ENCODE peak calls at places on chromosomes 4 and X, in five cellular contexts. G, O, Q, A and B are unnamed samples.

GRCh38 chrX:153769158-153769864 is 5.3 kb downstream of the PLXNB3 start:
- DNase-seq in G (no peak), Q (peak; percentile 75), O (peak; percentile 43), A (peak; percentile 36), B (no peak)

GRCh38 chrX:16444353-16444752 is 205.6 kb upstream of the S100G start:
- DNase-seq in A (no peak), O (no peak), G (no peak), Q (no peak), B (no peak)

GRCh38 chrX:11589573-11590110 is 76.1 kb downstream of the ARHGAP6 start:
- DNase-seq in Q (no peak), A (no peak), O (no peak), G (no peak), B (no peak)

GRCh38 chr4:83151645-83152044 is 37.1 kb upstream of the PLAC8 start:
- DNase-seq in G (no peak), A (no peak), Q (no peak), O (no peak), B (no peak)

GRCh38 chr4:55176497-55176896 is 51.1 kb upstream of the KDR start:
- DNase-seq in O (no peak), G (no peak), Q (no peak), A (no peak), B (no peak)

GRCh38 chr4:155667538-155668511 is 1.2 kb downstream of the GUCY1A1 start:
- DNase-seq in A (peak; percentile 75), O (peak; percentile 86), Q (peak; percentile 91), G (peak; percentile 61), B (peak; percentile 18)

GRCh38 chrX:17375361-17375630 is 296 bp downstream of the NHS start:
- DNase-seq in G (no peak), A (no peak), Q (no peak), O (no peak), B (peak; percentile 19)

GRCh38 chr4:19224820-19225219 is 1026.9 kb upstream of the SLIT2 start:
- DNase-seq in A (no peak), G (no peak), Q (no peak), O (no peak), B (no peak)

GRCh38 chrX:85004255-85004654 is 578 bp downstream of the APOOL start:
- DNase-seq in O (no peak), Q (no peak), G (no peak), A (no peak), B (no peak)

GRCh38 chr4:8909548-8909947 is 37.9 kb upstream of the HMX1 start:
- DNase-seq in O (peak; percentile 13), A (no peak), Q (no peak), G (no peak), B (no peak)

GRCh38 chr4:38805530-38806145 is 1.0 kb upstream of the TLR1 start:
- DNase-seq in O (no peak), A (peak; percentile 69), G (peak; percentile 57), Q (no peak), B (peak; percentile 26)

GRCh38 chr4:20666471-20666870 is 33.8 kb upstream of the PACRGL start:
- DNase-seq in Q (no peak), A (no peak), O (no peak), G (no peak), B (no peak)

GRCh38 chr4:76987153-76987562 is 37.6 kb downstream of the SEPTIN11 start:
- DNase-seq in G (no peak), A (no peak), O (no peak), Q (no peak), B (no peak)

GRCh38 chr4:101265816-101266172 is 81.5 kb downstream of the PPP3CA start:
- DNase-seq in Q (no peak), A (no peak), G (no peak), O (no peak), B (no peak)

GRCh38 chrX:34382416-34382815 is 250.3 kb upstream of the FAM47A start:
- DNase-seq in Q (no peak), G (no peak), O (no peak), A (no peak), B (no peak)

GRCh38 chr4:140718240-140718639 is 37.9 kb downstream of the TBC1D9 start:
- DNase-seq in Q (no peak), G (no peak), A (no peak), O (no peak), B (no peak)

GRCh38 chrX:7252013-7252610 is 104.2 kb upstream of the PUDP start:
- DNase-seq in G (peak; percentile 58), Q (peak; percentile 62), O (no peak), A (no peak), B (peak; percentile 61)

GRCh38 chr4:146407669-146408084 is 114.1 kb downstream of the SLC10A7 start:
- DNase-seq in G (no peak), Q (no peak), O (no peak), A (no peak), B (no peak)

GRCh38 chrX:11273544-11273943 is 19.7 kb upstream of the AMELX start:
- DNase-seq in G (no peak), O (no peak), Q (no peak), A (no peak), B (no peak)

GRCh38 chr4:181860668-181861067 is 382.5 kb upstream of the TENM3 start:
- DNase-seq in Q (no peak), A (no peak), O (no peak), G (no peak), B (no peak)

GRCh38 chr4:81785338-81785737 is 313.6 kb upstream of the RASGEF1B start:
- DNase-seq in Q (no peak), A (no peak), O (no peak), G (no peak), B (no peak)

GRCh38 chr4:636628-636950 is 11.2 kb downstream of the PDE6B start:
- DNase-seq in O (peak; percentile 72), A (peak; percentile 17), Q (no peak), G (peak; percentile 14), B (no peak)

GRCh38 chr4:149980941-149981340 is 97.3 kb upstream of the DCLK2 start:
- DNase-seq in O (no peak), A (peak; percentile 52), Q (no peak), G (no peak), B (peak; percentile 71)

GRCh38 chrX:122268353-122268752 is 915.7 kb upstream of the GRIA3 start:
- DNase-seq in O (no peak), G (no peak), A (no peak), Q (no peak), B (no peak)

GRCh38 chr4:100208459-100208858 is 18.2 kb upstream of the DDIT4L start:
- DNase-seq in O (no peak), Q (no peak), A (no peak), G (no peak), B (no peak)

GRCh38 chrX:74249963-74250362 is 54.0 kb upstream of the ZCCHC13 start:
- DNase-seq in G (no peak), Q (no peak), O (no peak), A (no peak), B (peak; percentile 20)

GRCh38 chr4:95531141-95531540 is 17.6 kb downstream of the UNC5C start:
- DNase-seq in G (no peak), O (no peak), A (no peak), Q (no peak), B (no peak)

GRCh38 chrX:82218361-82218760 is 1016.5 kb downstream of the SH3BGRL start:
- DNase-seq in A (no peak), G (no peak), Q (no peak), O (no peak), B (no peak)

GRCh38 chr4:21470531-21470930 is 478.0 kb downstream of the KCNIP4 start:
- DNase-seq in O (no peak), G (no peak), A (no peak), Q (no peak), B (no peak)

GRCh38 chr4:17316566-17316965 is 195.3 kb downstream of the QDPR start:
- DNase-seq in O (no peak), Q (no peak), A (no peak), G (no peak), B (no peak)

GRCh38 chr4:14168919-14169318 is 541.4 kb upstream of the BOD1L1 start:
- DNase-seq in G (no peak), Q (no peak), O (no peak), A (no peak), B (peak; percentile 37)

DNA sequence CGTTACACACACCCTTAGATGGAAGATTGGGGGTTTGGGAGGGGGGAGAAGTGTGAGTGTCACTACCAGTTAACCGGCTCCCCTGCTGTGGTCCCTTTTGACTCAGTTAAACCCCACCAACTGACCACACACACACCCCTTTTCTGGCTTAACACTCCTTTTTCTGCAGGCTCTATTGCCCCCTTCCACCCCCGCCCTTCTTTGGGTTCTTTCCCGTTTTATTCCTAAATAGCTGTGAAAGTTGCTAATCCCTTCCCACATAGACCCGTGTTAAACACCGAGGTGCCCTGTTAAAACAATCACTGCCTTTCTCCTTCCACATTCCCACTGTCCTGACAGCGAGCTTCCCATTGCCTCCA is 3.7 kb upstream of the NR3C2 start:
- DNase-seq in O (no peak), Q (no peak), A (no peak), G (no peak), B (peak; percentile 29)
- H3K4me1 ChIP-seq in O (no peaks in the 10 kb centered on the region), Q (peaks cover 3% of the 10 kb centered on the region), A (no peaks in the 10 kb centered on the region), G (peaks cover 5% of the 10 kb centered on the region), B (no peaks in the 10 kb centered on the region)

GRCh38 chrX:46034868-46035267 is 510.4 kb downstream of the ZNF674 start:
- DNase-seq in G (no peak), Q (no peak), A (no peak), O (no peak), B (no peak)
- H3K4me1 ChIP-seq in G (no peaks in the 10 kb centered on the region), Q (no peaks in the 10 kb centered on the region), A (no peaks in the 10 kb centered on the region), O (no peaks in the 10 kb centered on the region), B (no peaks in the 10 kb centered on the region)

DNA sequence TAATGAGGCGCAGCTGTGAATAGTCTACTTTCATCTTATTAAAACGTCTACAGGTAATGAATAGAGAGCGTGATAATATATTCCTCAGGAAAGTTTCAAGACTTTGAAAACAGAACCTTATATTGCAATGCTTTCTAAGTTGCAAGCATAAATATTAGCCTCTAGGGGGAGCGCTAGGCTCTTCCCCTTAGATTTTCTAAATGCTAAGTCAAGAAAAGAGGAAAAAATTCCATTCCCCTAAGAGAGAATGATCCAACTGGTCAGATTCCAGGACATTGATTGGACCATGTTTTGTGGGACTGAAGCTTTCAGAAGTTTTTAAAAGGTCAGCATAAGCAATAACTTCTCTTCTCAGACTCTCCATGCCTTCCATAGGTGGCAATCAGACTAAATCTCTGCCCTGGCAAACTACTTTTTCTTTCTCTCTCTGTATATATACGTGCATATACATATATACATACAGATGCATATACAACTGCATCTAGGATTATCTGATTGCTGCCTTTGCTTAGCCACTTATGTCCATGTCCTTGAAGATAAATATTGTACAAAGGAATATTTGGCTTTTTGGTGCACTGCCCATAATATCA is 492.9 kb downstream of the INPP4B start:
- DNase-seq in G (no peak), O (no peak), Q (no peak), A (no peak), B (no peak)
- H3K4me1 ChIP-seq in G (peaks cover 51% of the 10 kb centered on the region), O (no peaks in the 10 kb centered on the region), Q (peaks cover 5% of the 10 kb centered on the region), A (peaks cover 6% of the 10 kb centered on the region), B (no peaks in the 10 kb centered on the region)

DNA sequence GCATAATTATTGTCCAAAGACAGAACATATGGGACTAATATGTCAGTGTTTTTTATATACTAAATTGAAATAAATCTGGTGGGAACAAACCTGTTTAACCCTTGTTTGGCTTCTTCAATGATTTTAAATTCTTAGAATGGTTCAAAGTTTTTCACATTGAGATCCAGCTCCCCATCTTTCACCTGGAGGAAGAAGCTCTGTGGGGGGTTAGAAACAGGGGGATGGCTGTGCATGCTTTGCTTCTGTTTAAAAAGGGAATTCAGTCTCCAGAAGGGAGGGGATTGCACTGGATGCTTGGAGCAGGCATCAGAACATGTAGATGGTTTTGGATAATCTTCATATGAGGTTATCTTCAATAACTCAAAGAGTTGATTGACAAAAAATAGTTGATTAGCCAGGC is 72.1 kb downstream of the GALNT7 start:
- DNase-seq in G (no peak), O (no peak), Q (no peak), A (no peak), B (no peak)
- H3K4me1 ChIP-seq in G (no peaks in the 10 kb centered on the region), O (no peaks in the 10 kb centered on the region), Q (no peaks in the 10 kb centered on the region), A (no peaks in the 10 kb centered on the region), B (no peaks in the 10 kb centered on the region)